ENCODE peak calls at places on chromosomes 5 and 9, in four cellular contexts. T is progenitor cell of endocrine pancreas; C is stimulated activated CD4-positive, alpha-beta T cell treated with anti-CD3 and anti-CD28 coated beads, Interleukin-2, amount 100 ng/mL, for 24 hours; V is pulmonary artery endothelial cell. O is an unnamed sample.

GRCh38 chr5:98110270-98110669 is 663.2 kb upstream of the RGMB start:
- DNase-seq in C (no peak), T (no peak), V (peak; percentile 1), O (peak; percentile 79)

GRCh38 chr9:112535364-112535763 is 48.7 kb downstream of the KIAA1958 start:
- DNase-seq in C (no peak), V (no peak), T (no peak), O (peak; percentile 45)

GRCh38 chr9:78519786-78520185 is 222.9 kb downstream of the PSAT1 start:
- DNase-seq in T (no peak), V (no peak), C (no peak), O (no peak)

GRCh38 chr9:112867275-112867991 is 23.2 kb downstream of the SLC46A2 start:
- DNase-seq in C (peak; percentile 19), T (no peak), V (no peak), O (peak; percentile 81)

GRCh38 chr5:68475476-68475875 is 259.9 kb downstream of the PIK3R1 start:
- DNase-seq in T (no peak), V (no peak), C (no peak), O (no peak)

GRCh38 chr5:180143656-180144364 is 65.2 kb downstream of the RASGEF1C start:
- DNase-seq in C (no peak), T (no peak), V (no peak), O (no peak)

GRCh38 chr5:1718669-1719068 is 81.0 kb downstream of the MRPL36 start:
- DNase-seq in C (no peak), V (no peak), T (no peak), O (no peak)

GRCh38 chr5:128669803-128670202 is 131.8 kb upstream of the FBN2 start:
- DNase-seq in C (no peak), T (no peak), V (no peak), O (no peak)

GRCh38 chr9:35490155-35490909 is 421 bp downstream of the RUSC2 start:
- DNase-seq in C (peak; percentile 10), T (peak; percentile 14), V (no peak), O (no peak)

GRCh38 chr5:134227259-134227658 is 1.4 kb upstream of the PPP2CA start:
- DNase-seq in V (no peak), C (no peak), T (no peak), O (peak; percentile 40)

GRCh38 chr9:127029548-127029947 is 92.9 kb downstream of the ANGPTL2 start:
- DNase-seq in T (no peak), V (no peak), C (no peak), O (no peak)

GRCh38 chr9:32220750-32221149 is 163.7 kb upstream of the ACO1 start:
- DNase-seq in C (no peak), T (no peak), V (no peak), O (no peak)

GRCh38 chr5:14685757-14686156 is 21.2 kb downstream of the OTULIN start:
- DNase-seq in C (peak; percentile 42), V (peak; percentile 20), T (no peak), O (peak; percentile 68)

GRCh38 chr5:139660916-139661814 is 13.0 kb downstream of the CXXC5 start:
- DNase-seq in V (peak; percentile 66), T (no peak), C (no peak), O (peak; percentile 95)

GRCh38 chr9:123999668-124000067 is 11.9 kb upstream of the LHX2 start:
- DNase-seq in V (no peak), C (no peak), T (no peak), O (no peak)

GRCh38 chr5:74850016-74850415 is 16.2 kb downstream of the FAM169A start:
- DNase-seq in V (no peak), C (no peak), T (no peak), O (no peak)

GRCh38 chr5:7856855-7857254 is 5.9 kb upstream of the CFAP90 start:
- DNase-seq in V (no peak), T (no peak), C (no peak), O (peak; percentile 28)

GRCh38 chr9:84153885-84154284 is 173.3 kb downstream of the RMI1 start:
- DNase-seq in T (no peak), V (no peak), C (no peak), O (peak; percentile 48)

GRCh38 chr9:116687762-116688160 is 656 bp downstream of the TRIM32 start:
- DNase-seq in C (no peak), T (no peak), V (no peak), O (no peak)

GRCh38 chr5:83055166-83055565 is 22.0 kb downstream of the TMEM167A start:
- DNase-seq in T (no peak), V (no peak), C (no peak), O (no peak)

GRCh38 chr5:119028575-119028974 is 40.2 kb upstream of the DTWD2 start:
- DNase-seq in C (no peak), T (no peak), V (no peak), O (no peak)

GRCh38 chr5:131389096-131389868 is 125.4 kb downstream of the CDC42SE2 start:
- DNase-seq in V (no peak), C (no peak), T (no peak), O (no peak)

GRCh38 chr5:149857499-149857898 is 87.1 kb downstream of the PDE6A start:
- DNase-seq in C (no peak), V (peak; percentile 22), T (no peak), O (no peak)

GRCh38 chr9:98850851-98851729 is 43.6 kb downstream of the GALNT12 start:
- DNase-seq in T (no peak), C (no peak), V (no peak), O (no peak)